ENCODE peak calls at places on chromosome 4, in four cellular contexts. W is K562, J is GM12878, H is HepG2. E is an unnamed sample. For H3K27me3, the result is how much of the 10 kb centered on the place peaks cover.

GRCh38 chr4:53060278-53060677 is 198.2 kb downstream of the RASL11B start:
- DNase-seq in W (no peak), J (no peak), H (no peak), E (no peak)

GRCh38 chr4:108644237-108644636 is 6.2 kb upstream of the OSTC start:
- DNase-seq in W (no peak), J (no peak), H (no peak), E (no peak)

GRCh38 chr4:84681488-84682274 is 98.8 kb downstream of the CDS1 start:
- DNase-seq in W (peak), J (no peak), H (peak), E (no peak)

GRCh38 chr4:8911311-8912088 is 39.9 kb upstream of the HMX1 start:
- DNase-seq in W (no peak), J (no peak), H (no peak), E (no peak)

GRCh38 chr4:41613782-41614181 is 75.8 kb downstream of the LIMCH1 start:
- DNase-seq in W (no peak), J (no peak), H (no peak), E (no peak)

GRCh38 chr4:81883004-81883403 is 411.3 kb upstream of the RASGEF1B start:
- DNase-seq in W (no peak), J (no peak), H (no peak), E (no peak)

GRCh38 chr4:151690884-151691283 is 69.9 kb downstream of the GATB start:
- DNase-seq in W (no peak), J (no peak), H (no peak), E (no peak)

GRCh38 chr4:136369073-136369472 is 1163.2 kb downstream of the PCDH18 start:
- DNase-seq in W (no peak), J (no peak), H (no peak), E (no peak)

GRCh38 chr4:137375111-137375850 is 157.0 kb downstream of the PCDH18 start:
- DNase-seq in W (no peak), J (no peak), H (no peak), E (no peak)

GRCh38 chr4:80237992-80238391 is 28.5 kb upstream of the FGF5 start:
- DNase-seq in W (no peak), J (no peak), H (no peak), E (no peak)

GRCh38 chr4:138666366-138666765 is 349.2 kb upstream of the NOCT start:
- DNase-seq in W (no peak), J (no peak), H (no peak), E (no peak)

GRCh38 chr4:151169900-151170299 is 70.5 kb downstream of the RPS3A start:
- DNase-seq in W (no peak), J (no peak), H (no peak), E (no peak)

GRCh38 chr4:92099851-92100250 is 203.9 kb upstream of the GRID2 start:
- DNase-seq in W (no peak), J (no peak), H (no peak), E (no peak)

GRCh38 chr4:56880572-56880971 is 27.1 kb upstream of the REST start:
- DNase-seq in W (no peak), J (no peak), H (no peak), E (no peak)

GRCh38 chr4:75512336-75513211 is 1.6 kb downstream of the RCHY1 start:
- DNase-seq in W (peak), J (peak), H (peak), E (no peak)

GRCh38 chr4:15506464-15506863 is 36.8 kb downstream of the CC2D2A start:
- DNase-seq in W (no peak), J (no peak), H (no peak), E (no peak)

GRCh38 chr4:147741190-147741788 is 9.4 kb downstream of the ARHGAP10 start:
- DNase-seq in W (no peak), J (no peak), H (no peak), E (no peak)

GRCh38 chr4:123939621-123940020 is 543.0 kb downstream of the SPRY1 start:
- DNase-seq in W (no peak), J (no peak), H (no peak), E (no peak)

GRCh38 chr4:145808021-145808650 is 128.2 kb downstream of the C4orf51 start:
- DNase-seq in W (peak), J (peak), H (peak), E (peak)

GRCh38 chr4:8817081-8817812 is 54.4 kb downstream of the HMX1 start:
- DNase-seq in W (no peak), J (no peak), H (no peak), E (no peak)

GRCh38 chr4:150801833-150802232 is 213.3 kb downstream of the LRBA start:
- DNase-seq in W (no peak), J (no peak), H (no peak), E (no peak)

GRCh38 chr4:158782539-158783360 is 13.9 kb downstream of the FNIP2 start:
- DNase-seq in W (no peak), J (peak), H (peak), E (no peak)

GRCh38 chr4:44221407-44221806 is 227.2 kb downstream of the KCTD8 start:
- DNase-seq in W (no peak), J (no peak), H (no peak), E (no peak)

GRCh38 chr4:79689735-79690134 is 281.7 kb upstream of the GK2 start:
- DNase-seq in W (no peak), J (no peak), H (no peak), E (no peak)

GRCh38 chr4:8319731-8320385 is 50.3 kb downstream of the HTRA3 start:
- DNase-seq in W (no peak), J (no peak), H (no peak), E (no peak)

GRCh38 chr4:113556382-113557134 is 205.0 kb downstream of the CAMK2D start:
- DNase-seq in W (no peak), J (no peak), H (no peak), E (no peak)

GRCh38 chr4:182897601-182898478 is 19.3 kb downstream of the DCTD start:
- DNase-seq in W (no peak), J (no peak), H (peak), E (no peak)

GRCh38 chr4:53267026-53267425 is 98.8 kb downstream of the SCFD2 start:
- DNase-seq in W (no peak), J (no peak), H (no peak), E (no peak)

GRCh38 chr4:2043396-2044118 is 15.6 kb upstream of the NAT8L start:
- DNase-seq in W (no peak), J (no peak), H (no peak), E (no peak)
- H3K27me3 ChIP-seq in W (under half), J (under half), H (under half), E (half or more)

GRCh38 chr4:7193040-7193958 is 961 bp downstream of the SORCS2 start:
- DNase-seq in W (no peak), J (no peak), H (no peak), E (peak)
- TF ChIP-seq JUNB in W (no peak), J (no peak), H (no peak), E (no peak)

GRCh38 chr4:110624016-110624770 is 1.3 kb upstream of the PITX2 start:
- DNase-seq in W (no peak), J (no peak), H (no peak), E (peak)
- H3K27me3 ChIP-seq in W (under half), J (under half), H (half or more), E (half or more)

GRCh38 chr4:109973529-109973905 is 60.8 kb downstream of the EGF start:
- DNase-seq in W (no peak), J (no peak), H (peak), E (no peak)
- TF ChIP-seq JUNB in W (no peak), J (no peak), H (no peak), E (no peak)

GRCh38 chr4:5561286-5561685 is 147.1 kb downstream of the EVC2 start:
- DNase-seq in W (no peak), J (no peak), H (no peak), E (no peak)

GRCh38 chr4:5566526-5566925 is 141.8 kb downstream of the EVC2 start:
- DNase-seq in W (no peak), J (no peak), H (no peak), E (no peak)

GRCh38 chr4:5566991-5567390 is 141.4 kb downstream of the EVC2 start:
- DNase-seq in W (no peak), J (no peak), H (no peak), E (no peak)

GRCh38 chr4:5568336-5568735 is 140.0 kb downstream of the EVC2 start:
- DNase-seq in W (no peak), J (no peak), H (no peak), E (no peak)

DNA sequence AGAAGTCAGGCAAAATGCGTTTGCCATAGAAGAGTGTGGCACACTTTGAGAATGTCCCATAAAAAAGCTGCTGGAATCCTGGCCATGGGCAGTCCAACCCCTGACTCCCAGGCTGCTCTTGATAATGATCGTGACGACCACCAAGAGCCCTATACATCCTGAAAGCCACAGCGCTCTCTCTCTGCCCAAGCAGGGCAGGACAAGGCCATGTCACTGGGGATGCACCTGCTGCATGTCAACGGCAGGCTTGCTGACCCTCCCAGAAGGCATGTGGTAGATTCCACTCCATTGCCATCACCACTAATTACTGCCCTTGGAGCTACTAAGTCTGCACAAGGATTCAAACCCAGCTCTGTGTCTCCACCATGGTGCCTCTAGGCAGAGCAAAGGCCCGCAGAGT is 144.5 kb downstream of the EVC2 start:
- DNase-seq in W (no peak), J (no peak), H (no peak), E (no peak)
- H3K27me3 ChIP-seq in W (under half), J (under half), H (under half), E (under half)

GRCh38 chr4:153541426-153542096 is 75.4 kb downstream of the TMEM131L start:
- DNase-seq in W (no peak), J (no peak), H (no peak), E (no peak)
- TF ChIP-seq JUNB in W (no peak), J (peak), H (no peak), E (no peak)

GRCh38 chr4:99614491-99614890 is 39.9 kb downstream of the MTTP start:
- DNase-seq in W (no peak), J (no peak), H (no peak), E (no peak)

GRCh38 chr4:99612281-99612680 is 37.7 kb downstream of the MTTP start:
- DNase-seq in W (no peak), J (no peak), H (no peak), E (no peak)

GRCh38 chr4:99612704-99613103 is 38.1 kb downstream of the MTTP start:
- DNase-seq in W (no peak), J (no peak), H (no peak), E (no peak)

GRCh38 chr4:99617374-99617773 is 40.3 kb downstream of the C4orf54 start:
- DNase-seq in W (no peak), J (no peak), H (no peak), E (no peak)

DNA sequence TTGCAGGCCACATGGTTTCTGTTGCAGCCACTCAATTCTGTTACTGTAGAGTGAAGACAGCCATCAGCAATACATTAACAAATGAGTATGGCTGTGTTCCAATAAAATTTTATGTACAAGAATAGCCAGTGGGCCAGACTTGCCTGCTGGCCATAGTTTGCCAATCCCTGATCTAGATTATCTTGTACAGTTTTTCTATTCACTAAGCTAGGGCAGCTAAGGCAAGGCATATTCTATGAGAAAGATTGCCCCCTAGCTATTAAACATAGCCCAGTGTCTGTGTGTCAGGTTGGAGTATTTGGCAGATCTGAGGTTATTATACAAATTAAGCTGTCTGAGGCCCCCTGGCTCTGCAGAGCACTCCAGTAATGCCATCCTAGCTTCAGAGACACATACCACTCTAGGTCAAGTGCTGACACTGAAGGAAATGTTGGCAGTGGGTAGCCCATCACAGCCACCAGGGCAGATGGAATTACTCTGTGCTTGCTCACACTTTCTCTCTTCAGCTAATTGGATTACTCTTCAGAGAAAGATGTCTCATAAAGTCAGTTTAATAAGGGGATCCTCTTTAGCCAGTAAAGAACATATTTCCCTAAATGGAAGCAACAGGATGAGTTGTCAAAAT is 40.7 kb downstream of the MTTP start:
- DNase-seq in W (no peak), J (no peak), H (no peak), E (no peak)
- H3K27me3 ChIP-seq in W (under half), J (under half), H (under half), E (under half)

GRCh38 chr4:3148926-3149325 is 74.4 kb downstream of the HTT start:
- DNase-seq in W (no peak), J (no peak), H (no peak), E (no peak)

DNA sequence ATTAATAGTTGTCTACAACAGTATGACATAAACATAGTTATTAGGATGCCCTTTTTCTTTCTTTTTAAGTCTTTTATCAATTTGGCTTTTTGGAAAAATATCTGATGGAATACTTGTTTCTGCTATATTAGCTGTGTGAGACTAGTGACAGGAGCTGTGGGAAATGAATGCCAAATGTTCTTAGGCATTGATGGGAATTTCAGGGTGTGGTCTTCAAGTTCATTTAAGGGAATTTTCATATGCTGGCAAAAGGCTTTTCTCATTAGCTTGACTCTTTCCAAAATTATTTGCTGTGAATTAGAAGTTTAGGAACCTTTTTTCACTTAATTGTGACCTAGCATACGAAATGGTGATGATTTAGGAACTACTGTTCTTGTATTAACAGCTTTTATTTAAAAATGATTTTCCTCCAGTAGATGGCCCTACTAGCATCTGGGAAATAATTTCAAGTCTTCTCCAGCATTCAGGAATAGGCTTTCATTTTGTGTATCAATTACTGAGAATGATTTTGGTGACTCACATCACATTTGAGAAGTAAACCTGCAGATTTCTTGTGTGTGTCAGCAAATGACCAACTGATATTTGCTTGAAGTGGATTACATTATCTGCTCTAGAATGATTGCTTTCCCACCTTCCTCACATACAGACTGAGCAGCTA is 70.9 kb downstream of the HTT start:
- DNase-seq in W (no peak), J (no peak), H (no peak), E (no peak)
- TF ChIP-seq JUNB in W (no peak), J (no peak), H (no peak), E (no peak)

DNA sequence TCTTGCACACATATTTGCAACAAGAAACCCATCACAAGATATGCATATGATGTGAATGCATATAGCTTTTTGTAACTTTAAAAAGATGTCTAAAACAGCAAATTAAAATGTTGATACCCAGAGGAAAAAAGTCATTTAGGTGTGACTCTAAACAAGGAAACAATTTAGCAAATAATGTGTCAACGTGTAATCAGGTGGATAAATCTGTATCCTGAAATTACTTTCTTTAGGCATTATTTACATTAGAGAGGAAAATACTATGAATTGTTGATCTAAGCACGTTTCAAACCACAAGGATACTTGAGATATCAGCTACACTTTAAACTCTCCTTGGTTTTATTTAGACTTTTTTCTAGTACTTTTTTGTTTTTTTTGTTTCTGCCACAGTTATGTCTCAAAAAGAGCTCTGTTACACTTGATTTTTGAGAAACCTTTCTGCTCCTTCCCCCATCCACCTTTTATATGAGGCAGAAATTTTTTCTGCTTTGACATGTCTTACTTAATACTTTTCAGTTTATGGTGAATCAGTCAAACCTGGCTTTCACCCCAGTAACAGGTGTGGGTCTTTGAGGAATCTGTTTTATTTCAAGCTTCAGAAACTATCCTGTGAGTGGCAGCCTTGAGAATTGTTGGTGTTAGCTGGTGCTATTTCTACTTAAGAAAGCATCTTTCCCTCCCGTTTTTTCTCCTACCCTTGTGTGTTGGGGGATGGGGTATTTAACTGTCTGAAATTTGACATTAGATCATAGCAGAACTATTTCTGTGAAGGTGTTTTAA is 1.9 kb downstream of the NPNT start:
- DNase-seq in W (no peak), J (no peak), H (no peak), E (peak)
- H3K27me3 ChIP-seq in W (under half), J (under half), H (under half), E (half or more)

DNA sequence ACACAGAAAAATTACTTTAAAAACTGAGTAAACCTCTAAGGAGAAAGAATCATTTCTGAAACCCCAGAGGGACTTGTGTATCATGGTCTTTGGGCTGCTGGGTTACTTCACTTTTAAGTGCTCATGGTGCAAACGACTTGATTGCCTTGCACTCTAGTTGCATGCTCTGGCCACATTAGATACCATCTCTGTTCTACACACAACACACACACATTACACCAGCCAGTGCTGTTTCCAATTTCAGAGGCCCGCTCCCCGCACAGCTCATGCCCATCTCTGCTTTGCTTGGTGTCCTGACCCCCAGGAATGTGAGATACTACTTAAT is 2.1 kb downstream of the PPP3CA start:
- DNase-seq in W (peak), J (no peak), H (no peak), E (no peak)
- TF ChIP-seq JUNB in W (no peak), J (no peak), H (no peak), E (no peak)